ENCODE peak calls at places on chromosome 16, in seven cellular contexts. B, H, A, S, G, E and C are unnamed samples.

GRCh38 chr16:7867831-7868230 is 535.2 kb downstream of the RBFOX1 start:
- DNase-seq in B (no peak), H (no peak), A (no peak), S (no peak), G (no peak), E (no peak), C (no peak)

GRCh38 chr16:89052824-89053724 is 40.6 kb upstream of the ACSF3 start:
- DNase-seq in B (peak), H (no peak), A (no peak), S (peak), G (peak), E (no peak), C (peak)

GRCh38 chr16:67236551-67237395 is 9.8 kb downstream of the TMEM208 start:
- DNase-seq in B (peak), H (peak), A (no peak), S (peak), G (peak), E (peak), C (peak)

GRCh38 chr16:68298907-68299515 is 11.7 kb downstream of the SLC7A6OS start:
- DNase-seq in B (no peak), H (no peak), A (no peak), S (no peak), G (peak), E (no peak), C (no peak)

GRCh38 chr16:87445486-87445885 is 47.3 kb downstream of the ZCCHC14 start:
- DNase-seq in B (no peak), H (no peak), A (no peak), S (no peak), G (no peak), E (no peak), C (no peak)

GRCh38 chr16:89190150-89190958 is 10.0 kb downstream of the SLC22A31 start:
- DNase-seq in B (peak), H (no peak), A (no peak), S (no peak), G (no peak), E (peak), C (no peak)

GRCh38 chr16:71254832-71255560 is 24.5 kb upstream of the HYDIN start:
- DNase-seq in B (no peak), H (no peak), A (no peak), S (no peak), G (no peak), E (no peak), C (no peak)

GRCh38 chr16:27426423-27427408 is 24.7 kb downstream of the IL21R start:
- DNase-seq in B (no peak), H (no peak), A (peak), S (peak), G (peak), E (peak), C (peak)

GRCh38 chr16:2236362-2237075 is at the start of gene DNASE1L2:
- DNase-seq in B (peak), H (no peak), A (no peak), S (no peak), G (no peak), E (peak), C (peak)

GRCh38 chr16:84795338-84796053 is 24.3 kb upstream of the CRISPLD2 start:
- DNase-seq in B (no peak), H (no peak), A (no peak), S (no peak), G (no peak), E (no peak), C (no peak)

DNA sequence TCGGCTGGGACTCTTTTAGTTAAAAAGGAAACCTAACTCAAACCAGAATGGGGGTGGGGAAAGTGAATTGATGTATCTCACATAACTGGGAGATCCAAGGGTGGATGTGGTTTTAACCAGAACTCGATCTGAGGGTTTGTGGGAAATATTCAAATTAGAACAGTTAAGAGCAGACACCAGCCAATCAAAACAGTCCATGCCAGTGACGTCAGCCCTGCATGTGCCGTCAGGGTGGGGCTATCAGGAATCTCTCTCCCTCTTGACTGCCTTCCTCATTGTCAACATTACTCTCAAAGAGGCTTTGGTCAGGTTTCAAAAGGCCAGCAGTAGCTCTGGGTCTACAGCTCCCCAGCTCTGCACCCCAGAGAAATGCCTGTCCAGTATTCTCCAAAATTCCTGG is 94.2 kb upstream of the HSBP1 start:
- DNase-seq in B (peak), H (no peak), A (no peak), S (peak), G (no peak), E (no peak), C (no peak)
- TF ChIP-seq TAF1 in B (no peak), H (no peak), A (no peak), S (no peak), G (no peak), E (no peak), C (no peak)

GRCh38 chr16:9126609-9127008 is 35.2 kb downstream of the HAPSTR1 start:
- DNase-seq in B (no peak), H (no peak), A (no peak), S (no peak), G (no peak), E (no peak), C (no peak)
- TF ChIP-seq TAF1 in B (no peak), H (no peak), A (no peak), S (no peak), G (no peak), E (no peak), C (no peak)

DNA sequence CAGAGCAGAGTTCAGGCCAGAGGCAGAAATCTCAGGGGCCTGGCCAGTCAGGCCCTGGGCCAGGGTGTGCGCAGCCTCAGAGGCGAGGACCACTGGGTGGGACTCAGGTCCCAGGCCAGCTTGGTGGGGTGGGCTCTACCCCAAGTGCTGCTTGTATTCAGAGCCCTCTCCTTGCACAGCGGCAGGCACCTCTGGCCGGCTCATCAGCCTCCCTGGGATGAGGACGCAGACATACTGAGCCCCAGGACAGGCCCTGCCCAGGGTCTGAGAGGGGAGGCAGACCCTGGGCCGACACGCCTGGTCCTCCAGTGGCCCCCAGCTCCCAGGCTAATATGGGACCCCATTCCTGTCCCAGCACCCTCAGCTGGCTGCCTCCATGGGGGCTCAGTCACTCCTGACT is 7.6 kb upstream of the IL27 start:
- DNase-seq in B (no peak), H (no peak), A (no peak), S (no peak), G (no peak), E (no peak), C (no peak)
- TF ChIP-seq TAF1 in B (no peak), H (no peak), A (no peak), S (no peak), G (no peak), E (no peak), C (no peak)

DNA sequence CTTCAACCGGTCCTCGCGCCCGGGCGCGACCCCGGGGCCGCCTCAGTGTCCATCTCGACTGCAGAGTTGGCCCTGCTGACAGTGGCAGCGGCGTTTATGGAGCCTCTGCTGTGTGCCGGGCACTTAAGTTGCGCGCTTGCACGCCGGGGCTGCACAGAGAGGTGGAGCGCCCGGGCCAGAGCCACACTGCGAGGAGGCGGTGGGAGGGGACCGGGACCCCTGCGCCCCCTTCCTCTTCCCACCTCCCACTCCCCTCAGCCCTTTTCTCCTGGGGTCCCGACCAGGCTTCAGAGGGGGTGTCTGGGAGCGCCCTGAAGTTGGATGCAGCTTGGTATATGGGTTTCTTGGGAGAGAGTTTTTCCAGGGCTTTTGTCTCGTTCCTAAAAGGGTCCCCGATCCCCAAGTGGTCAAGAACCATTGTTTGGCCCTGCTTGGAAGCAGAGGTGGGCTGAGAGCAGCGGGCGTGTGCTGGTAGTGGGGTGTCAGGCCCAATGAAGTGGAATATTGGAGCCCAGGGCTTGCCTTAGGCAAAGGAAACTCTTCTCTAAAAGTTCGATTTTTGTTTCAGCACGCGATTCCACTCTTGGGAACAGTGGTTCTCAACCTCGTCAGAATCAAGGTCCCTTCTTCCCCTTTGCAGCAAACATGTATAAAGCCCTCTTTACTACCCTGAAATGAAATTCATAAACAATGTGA is 605 bp downstream of the MRTFB start:
- DNase-seq in B (no peak), H (no peak), A (no peak), S (no peak), G (peak), E (peak), C (no peak)
- TF ChIP-seq TAF1 in B (no peak), H (no peak), A (no peak), S (no peak), G (no peak), E (no peak), C (no peak)

DNA sequence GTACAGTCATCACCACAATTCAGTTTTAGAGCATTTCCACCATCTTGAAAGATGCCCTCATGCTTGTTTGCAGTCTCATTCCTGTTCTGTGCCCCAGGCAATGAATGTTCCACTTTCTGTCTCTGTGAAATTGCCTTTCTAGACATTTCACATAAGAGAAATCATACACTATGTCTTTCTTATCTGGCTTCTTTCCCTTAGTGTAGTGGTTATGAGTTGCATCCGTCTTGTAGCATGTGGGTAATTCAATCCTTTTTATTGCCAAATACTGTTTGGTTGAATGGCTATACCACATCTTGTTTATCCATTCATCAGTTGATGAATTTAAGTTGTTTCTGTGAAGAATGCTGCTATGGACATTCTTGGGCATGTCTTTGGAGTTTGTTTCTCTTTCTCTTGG is 132.5 kb upstream of the PLCG2 start:
- DNase-seq in B (no peak), H (no peak), A (no peak), S (no peak), G (no peak), E (no peak), C (no peak)
- TF ChIP-seq TAF1 in B (no peak), H (no peak), A (no peak), S (no peak), G (no peak), E (no peak), C (no peak)